ENCODE peak calls at places on chromosomes 7 and 10, in nine cellular contexts. One of them, this sample, is unnamed.
A peak's percentile ranks its signal among the peaks of the same experiment; 100 is the strongest.

GRCh38 chr7:29613100-29613499 is 49.5 kb downstream of the PRR15 start:
- DNase-seq in HL-60: no peak
- DNase-seq in T-helper 1 cell: no peak
- DNase-seq in Kasumi-1: no peak
- DNase-seq in dorsolateral prefrontal cortex: no peak
- DNase-seq in gastrocnemius medialis: no peak
- DNase-seq in stimulated activated CD8-positive, alpha-beta memory T cell treated with anti-CD3 and anti-CD28 coated beads, Interleukin-4, amount 100 ng/mL, for 1 hour: no peak
- DNase-seq in RCC 7860: no peak
- DNase-seq in NCI-H345: no peak
- DNase-seq in this sample: no peak

GRCh38 chr7:105131033-105131656 is 117.1 kb downstream of the KMT2E start:
- DNase-seq in HL-60: no peak
- DNase-seq in T-helper 1 cell: no peak
- DNase-seq in Kasumi-1: peak; percentile 31
- DNase-seq in dorsolateral prefrontal cortex: no peak
- DNase-seq in gastrocnemius medialis: no peak
- DNase-seq in stimulated activated CD8-positive, alpha-beta memory T cell treated with anti-CD3 and anti-CD28 coated beads, Interleukin-4, amount 100 ng/mL, for 1 hour: no peak
- DNase-seq in RCC 7860: no peak
- DNase-seq in NCI-H345: no peak
- DNase-seq in this sample: no peak

GRCh38 chr10:70303731-70304130 is 19.9 kb upstream of the NPFFR1 start:
- DNase-seq in HL-60: no peak
- DNase-seq in T-helper 1 cell: no peak
- DNase-seq in Kasumi-1: no peak
- DNase-seq in dorsolateral prefrontal cortex: no peak
- DNase-seq in gastrocnemius medialis: no peak
- DNase-seq in stimulated activated CD8-positive, alpha-beta memory T cell treated with anti-CD3 and anti-CD28 coated beads, Interleukin-4, amount 100 ng/mL, for 1 hour: no peak
- DNase-seq in RCC 7860: no peak
- DNase-seq in NCI-H345: no peak
- DNase-seq in this sample: no peak

GRCh38 chr10:94858022-94858421 is 80.4 kb upstream of the CYP2C9 start:
- DNase-seq in HL-60: no peak
- DNase-seq in T-helper 1 cell: no peak
- DNase-seq in Kasumi-1: no peak
- DNase-seq in dorsolateral prefrontal cortex: no peak
- DNase-seq in gastrocnemius medialis: no peak
- DNase-seq in stimulated activated CD8-positive, alpha-beta memory T cell treated with anti-CD3 and anti-CD28 coated beads, Interleukin-4, amount 100 ng/mL, for 1 hour: no peak
- DNase-seq in RCC 7860: no peak
- DNase-seq in NCI-H345: no peak
- DNase-seq in this sample: no peak

GRCh38 chr10:5219262-5219661 is 22.6 kb downstream of the AKR1C4 start:
- DNase-seq in HL-60: no peak
- DNase-seq in T-helper 1 cell: no peak
- DNase-seq in Kasumi-1: no peak
- DNase-seq in dorsolateral prefrontal cortex: no peak
- DNase-seq in gastrocnemius medialis: no peak
- DNase-seq in stimulated activated CD8-positive, alpha-beta memory T cell treated with anti-CD3 and anti-CD28 coated beads, Interleukin-4, amount 100 ng/mL, for 1 hour: no peak
- DNase-seq in RCC 7860: no peak
- DNase-seq in NCI-H345: no peak
- DNase-seq in this sample: no peak

GRCh38 chr10:75062191-75062849 is 49.1 kb upstream of the SAMD8 start:
- DNase-seq in HL-60: peak; percentile 81
- DNase-seq in T-helper 1 cell: no peak
- DNase-seq in Kasumi-1: peak; percentile 96
- DNase-seq in dorsolateral prefrontal cortex: no peak
- DNase-seq in gastrocnemius medialis: no peak
- DNase-seq in stimulated activated CD8-positive, alpha-beta memory T cell treated with anti-CD3 and anti-CD28 coated beads, Interleukin-4, amount 100 ng/mL, for 1 hour: no peak
- DNase-seq in RCC 7860: no peak
- DNase-seq in NCI-H345: no peak
- DNase-seq in this sample: no peak

GRCh38 chr7:465710-466400 is 53.8 kb downstream of the PDGFA start:
- DNase-seq in HL-60: no peak
- DNase-seq in T-helper 1 cell: no peak
- DNase-seq in Kasumi-1: no peak
- DNase-seq in dorsolateral prefrontal cortex: peak; percentile 31
- DNase-seq in gastrocnemius medialis: peak; percentile 1
- DNase-seq in stimulated activated CD8-positive, alpha-beta memory T cell treated with anti-CD3 and anti-CD28 coated beads, Interleukin-4, amount 100 ng/mL, for 1 hour: no peak
- DNase-seq in RCC 7860: no peak
- DNase-seq in NCI-H345: no peak
- DNase-seq in this sample: no peak

GRCh38 chr7:27364344-27364758 is 121.7 kb downstream of the EVX1 start:
- DNase-seq in HL-60: no peak
- DNase-seq in T-helper 1 cell: no peak
- DNase-seq in Kasumi-1: no peak
- DNase-seq in dorsolateral prefrontal cortex: peak; percentile 66
- DNase-seq in gastrocnemius medialis: peak; percentile 65
- DNase-seq in stimulated activated CD8-positive, alpha-beta memory T cell treated with anti-CD3 and anti-CD28 coated beads, Interleukin-4, amount 100 ng/mL, for 1 hour: no peak
- DNase-seq in RCC 7860: no peak
- DNase-seq in NCI-H345: no peak
- DNase-seq in this sample: peak; percentile 7

GRCh38 chr7:47677664-47678063 is 95.8 kb upstream of the TNS3 start:
- DNase-seq in HL-60: no peak
- DNase-seq in T-helper 1 cell: no peak
- DNase-seq in Kasumi-1: no peak
- DNase-seq in dorsolateral prefrontal cortex: no peak
- DNase-seq in gastrocnemius medialis: no peak
- DNase-seq in stimulated activated CD8-positive, alpha-beta memory T cell treated with anti-CD3 and anti-CD28 coated beads, Interleukin-4, amount 100 ng/mL, for 1 hour: no peak
- DNase-seq in RCC 7860: no peak
- DNase-seq in NCI-H345: no peak
- DNase-seq in this sample: no peak

GRCh38 chr10:77635402-77636227 is 2.0 kb downstream of the KCNMA1 start:
- DNase-seq in HL-60: no peak
- DNase-seq in T-helper 1 cell: no peak
- DNase-seq in Kasumi-1: no peak
- DNase-seq in dorsolateral prefrontal cortex: no peak
- DNase-seq in gastrocnemius medialis: no peak
- DNase-seq in stimulated activated CD8-positive, alpha-beta memory T cell treated with anti-CD3 and anti-CD28 coated beads, Interleukin-4, amount 100 ng/mL, for 1 hour: no peak
- DNase-seq in RCC 7860: no peak
- DNase-seq in NCI-H345: peak; percentile 20
- DNase-seq in this sample: no peak

GRCh38 chr10:5592070-5592469 is 67.3 kb downstream of the CALML3 start:
- DNase-seq in HL-60: no peak
- DNase-seq in T-helper 1 cell: no peak
- DNase-seq in Kasumi-1: no peak
- DNase-seq in dorsolateral prefrontal cortex: no peak
- DNase-seq in gastrocnemius medialis: no peak
- DNase-seq in stimulated activated CD8-positive, alpha-beta memory T cell treated with anti-CD3 and anti-CD28 coated beads, Interleukin-4, amount 100 ng/mL, for 1 hour: no peak
- DNase-seq in RCC 7860: no peak
- DNase-seq in NCI-H345: no peak
- DNase-seq in this sample: no peak

GRCh38 chr10:102610499-102610898 is 33.8 kb upstream of the TRIM8 start:
- DNase-seq in HL-60: no peak
- DNase-seq in T-helper 1 cell: no peak
- DNase-seq in Kasumi-1: no peak
- DNase-seq in dorsolateral prefrontal cortex: no peak
- DNase-seq in gastrocnemius medialis: no peak
- DNase-seq in stimulated activated CD8-positive, alpha-beta memory T cell treated with anti-CD3 and anti-CD28 coated beads, Interleukin-4, amount 100 ng/mL, for 1 hour: no peak
- DNase-seq in RCC 7860: no peak
- DNase-seq in NCI-H345: no peak
- DNase-seq in this sample: no peak

GRCh38 chr7:99312316-99313203 is 13.1 kb upstream of the ARPC1A start:
- DNase-seq in HL-60: peak; percentile 67
- DNase-seq in T-helper 1 cell: peak; percentile 69
- DNase-seq in Kasumi-1: peak; percentile 60
- DNase-seq in dorsolateral prefrontal cortex: peak; percentile 80
- DNase-seq in gastrocnemius medialis: peak; percentile 50
- DNase-seq in stimulated activated CD8-positive, alpha-beta memory T cell treated with anti-CD3 and anti-CD28 coated beads, Interleukin-4, amount 100 ng/mL, for 1 hour: peak; percentile 47
- DNase-seq in RCC 7860: peak; percentile 41
- DNase-seq in NCI-H345: peak; percentile 65
- DNase-seq in this sample: no peak

GRCh38 chr7:492714-493065 is 27.0 kb downstream of the PDGFA start:
- DNase-seq in HL-60: no peak
- DNase-seq in T-helper 1 cell: no peak
- DNase-seq in Kasumi-1: no peak
- DNase-seq in dorsolateral prefrontal cortex: no peak
- DNase-seq in gastrocnemius medialis: no peak
- DNase-seq in stimulated activated CD8-positive, alpha-beta memory T cell treated with anti-CD3 and anti-CD28 coated beads, Interleukin-4, amount 100 ng/mL, for 1 hour: no peak
- DNase-seq in RCC 7860: no peak
- DNase-seq in NCI-H345: peak; percentile 63
- DNase-seq in this sample: no peak

GRCh38 chr10:62652114-62652513 is 152.4 kb upstream of the ADO start:
- DNase-seq in HL-60: no peak
- DNase-seq in T-helper 1 cell: no peak
- DNase-seq in Kasumi-1: no peak
- DNase-seq in dorsolateral prefrontal cortex: no peak
- DNase-seq in gastrocnemius medialis: no peak
- DNase-seq in stimulated activated CD8-positive, alpha-beta memory T cell treated with anti-CD3 and anti-CD28 coated beads, Interleukin-4, amount 100 ng/mL, for 1 hour: no peak
- DNase-seq in RCC 7860: peak; percentile 69
- DNase-seq in NCI-H345: no peak
- DNase-seq in this sample: no peak

GRCh38 chr7:380226-380550 is 90.2 kb downstream of the FOXL3 start:
- DNase-seq in HL-60: no peak
- DNase-seq in T-helper 1 cell: no peak
- DNase-seq in Kasumi-1: no peak
- DNase-seq in dorsolateral prefrontal cortex: no peak
- DNase-seq in gastrocnemius medialis: no peak
- DNase-seq in stimulated activated CD8-positive, alpha-beta memory T cell treated with anti-CD3 and anti-CD28 coated beads, Interleukin-4, amount 100 ng/mL, for 1 hour: no peak
- DNase-seq in RCC 7860: no peak
- DNase-seq in NCI-H345: no peak
- DNase-seq in this sample: no peak

GRCh38 chr10:26555719-26556368 is 117.7 kb downstream of the APBB1IP start:
- DNase-seq in HL-60: peak; percentile 90
- DNase-seq in T-helper 1 cell: no peak
- DNase-seq in Kasumi-1: peak; percentile 70
- DNase-seq in dorsolateral prefrontal cortex: no peak
- DNase-seq in gastrocnemius medialis: peak; percentile 64
- DNase-seq in stimulated activated CD8-positive, alpha-beta memory T cell treated with anti-CD3 and anti-CD28 coated beads, Interleukin-4, amount 100 ng/mL, for 1 hour: no peak
- DNase-seq in RCC 7860: peak; percentile 44
- DNase-seq in NCI-H345: no peak
- DNase-seq in this sample: no peak

GRCh38 chr7:129431911-129432643 is 2.2 kb upstream of the STRIP2 start:
- DNase-seq in HL-60: no peak
- DNase-seq in T-helper 1 cell: no peak
- DNase-seq in Kasumi-1: no peak
- DNase-seq in dorsolateral prefrontal cortex: no peak
- DNase-seq in gastrocnemius medialis: no peak
- DNase-seq in stimulated activated CD8-positive, alpha-beta memory T cell treated with anti-CD3 and anti-CD28 coated beads, Interleukin-4, amount 100 ng/mL, for 1 hour: no peak
- DNase-seq in RCC 7860: no peak
- DNase-seq in NCI-H345: no peak
- DNase-seq in this sample: no peak

GRCh38 chr7:137882261-137882668 is 35.5 kb upstream of the DGKI start:
- DNase-seq in HL-60: no peak
- DNase-seq in T-helper 1 cell: no peak
- DNase-seq in Kasumi-1: peak; percentile 19
- DNase-seq in dorsolateral prefrontal cortex: no peak
- DNase-seq in gastrocnemius medialis: peak; percentile 68
- DNase-seq in stimulated activated CD8-positive, alpha-beta memory T cell treated with anti-CD3 and anti-CD28 coated beads, Interleukin-4, amount 100 ng/mL, for 1 hour: no peak
- DNase-seq in RCC 7860: peak; percentile 100
- DNase-seq in NCI-H345: no peak
- DNase-seq in this sample: no peak

GRCh38 chr10:23291551-23292334 is 52.9 kb downstream of the C10orf67 start:
- DNase-seq in HL-60: no peak
- DNase-seq in T-helper 1 cell: no peak
- DNase-seq in Kasumi-1: no peak
- DNase-seq in dorsolateral prefrontal cortex: peak; percentile 49
- DNase-seq in gastrocnemius medialis: no peak
- DNase-seq in stimulated activated CD8-positive, alpha-beta memory T cell treated with anti-CD3 and anti-CD28 coated beads, Interleukin-4, amount 100 ng/mL, for 1 hour: no peak
- DNase-seq in RCC 7860: no peak
- DNase-seq in NCI-H345: no peak
- DNase-seq in this sample: no peak

GRCh38 chr7:122686360-122686878 is 12.5 kb downstream of the RNF133 start:
- DNase-seq in HL-60: no peak
- DNase-seq in T-helper 1 cell: no peak
- DNase-seq in Kasumi-1: no peak
- DNase-seq in dorsolateral prefrontal cortex: no peak
- DNase-seq in gastrocnemius medialis: no peak
- DNase-seq in stimulated activated CD8-positive, alpha-beta memory T cell treated with anti-CD3 and anti-CD28 coated beads, Interleukin-4, amount 100 ng/mL, for 1 hour: no peak
- DNase-seq in RCC 7860: no peak
- DNase-seq in NCI-H345: no peak
- DNase-seq in this sample: no peak

GRCh38 chr7:70325509-70326101 is 727.3 kb downstream of the AUTS2 start:
- DNase-seq in HL-60: no peak
- DNase-seq in T-helper 1 cell: no peak
- DNase-seq in Kasumi-1: no peak
- DNase-seq in dorsolateral prefrontal cortex: peak; percentile 37
- DNase-seq in gastrocnemius medialis: no peak
- DNase-seq in stimulated activated CD8-positive, alpha-beta memory T cell treated with anti-CD3 and anti-CD28 coated beads, Interleukin-4, amount 100 ng/mL, for 1 hour: no peak
- DNase-seq in RCC 7860: no peak
- DNase-seq in NCI-H345: no peak
- DNase-seq in this sample: no peak

GRCh38 chr7:148045521-148045920 is 545.0 kb upstream of the C7orf33 start:
- DNase-seq in HL-60: no peak
- DNase-seq in T-helper 1 cell: no peak
- DNase-seq in Kasumi-1: no peak
- DNase-seq in dorsolateral prefrontal cortex: no peak
- DNase-seq in gastrocnemius medialis: no peak
- DNase-seq in stimulated activated CD8-positive, alpha-beta memory T cell treated with anti-CD3 and anti-CD28 coated beads, Interleukin-4, amount 100 ng/mL, for 1 hour: no peak
- DNase-seq in RCC 7860: no peak
- DNase-seq in NCI-H345: peak; percentile 96
- DNase-seq in this sample: no peak

GRCh38 chr10:119313645-119314044 is 106.3 kb downstream of the GRK5 start:
- DNase-seq in HL-60: peak; percentile 77
- DNase-seq in T-helper 1 cell: peak; percentile 20
- DNase-seq in Kasumi-1: no peak
- DNase-seq in dorsolateral prefrontal cortex: no peak
- DNase-seq in gastrocnemius medialis: no peak
- DNase-seq in stimulated activated CD8-positive, alpha-beta memory T cell treated with anti-CD3 and anti-CD28 coated beads, Interleukin-4, amount 100 ng/mL, for 1 hour: no peak
- DNase-seq in RCC 7860: peak; percentile 68
- DNase-seq in NCI-H345: no peak
- DNase-seq in this sample: no peak

GRCh38 chr10:97543025-97543546 is 29.5 kb upstream of the ANKRD2 start:
- DNase-seq in HL-60: peak; percentile 75
- DNase-seq in T-helper 1 cell: no peak
- DNase-seq in Kasumi-1: peak; percentile 93
- DNase-seq in dorsolateral prefrontal cortex: peak; percentile 88
- DNase-seq in gastrocnemius medialis: peak; percentile 81
- DNase-seq in stimulated activated CD8-positive, alpha-beta memory T cell treated with anti-CD3 and anti-CD28 coated beads, Interleukin-4, amount 100 ng/mL, for 1 hour: no peak
- DNase-seq in RCC 7860: peak; percentile 91
- DNase-seq in NCI-H345: no peak
- DNase-seq in this sample: peak; percentile 77

GRCh38 chr7:26200113-26200443 is 468 bp downstream of the HNRNPA2B1 start:
- DNase-seq in HL-60: peak; percentile 57
- DNase-seq in T-helper 1 cell: peak; percentile 81
- DNase-seq in Kasumi-1: peak; percentile 80
- DNase-seq in dorsolateral prefrontal cortex: peak; percentile 63
- DNase-seq in gastrocnemius medialis: peak; percentile 63
- DNase-seq in stimulated activated CD8-positive, alpha-beta memory T cell treated with anti-CD3 and anti-CD28 coated beads, Interleukin-4, amount 100 ng/mL, for 1 hour: peak; percentile 52
- DNase-seq in RCC 7860: peak; percentile 31
- DNase-seq in NCI-H345: peak; percentile 64
- DNase-seq in this sample: no peak

GRCh38 chr10:124152139-124152780 is 58.9 kb upstream of the CHST15 start:
- DNase-seq in HL-60: no peak
- DNase-seq in T-helper 1 cell: no peak
- DNase-seq in Kasumi-1: no peak
- DNase-seq in dorsolateral prefrontal cortex: no peak
- DNase-seq in gastrocnemius medialis: peak; percentile 77
- DNase-seq in stimulated activated CD8-positive, alpha-beta memory T cell treated with anti-CD3 and anti-CD28 coated beads, Interleukin-4, amount 100 ng/mL, for 1 hour: no peak
- DNase-seq in RCC 7860: peak; percentile 89
- DNase-seq in NCI-H345: peak; percentile 39
- DNase-seq in this sample: no peak

GRCh38 chr7:42237162-42237821 is at the start of gene GLI3:
- DNase-seq in HL-60: peak; percentile 2
- DNase-seq in T-helper 1 cell: no peak
- DNase-seq in Kasumi-1: peak; percentile 84
- DNase-seq in dorsolateral prefrontal cortex: peak; percentile 48
- DNase-seq in gastrocnemius medialis: peak; percentile 74
- DNase-seq in stimulated activated CD8-positive, alpha-beta memory T cell treated with anti-CD3 and anti-CD28 coated beads, Interleukin-4, amount 100 ng/mL, for 1 hour: no peak
- DNase-seq in RCC 7860: peak; percentile 56
- DNase-seq in NCI-H345: peak; percentile 15
- DNase-seq in this sample: peak; percentile 92

GRCh38 chr10:87868277-87868676 is 4.9 kb downstream of the PTEN start:
- DNase-seq in HL-60: no peak
- DNase-seq in T-helper 1 cell: no peak
- DNase-seq in Kasumi-1: peak; percentile 81
- DNase-seq in dorsolateral prefrontal cortex: no peak
- DNase-seq in gastrocnemius medialis: no peak
- DNase-seq in stimulated activated CD8-positive, alpha-beta memory T cell treated with anti-CD3 and anti-CD28 coated beads, Interleukin-4, amount 100 ng/mL, for 1 hour: no peak
- DNase-seq in RCC 7860: no peak
- DNase-seq in NCI-H345: no peak
- DNase-seq in this sample: no peak

GRCh38 chr10:35462491-35462934 is 126.2 kb downstream of the CCNY start:
- DNase-seq in HL-60: no peak
- DNase-seq in T-helper 1 cell: no peak
- DNase-seq in Kasumi-1: peak; percentile 10
- DNase-seq in dorsolateral prefrontal cortex: peak; percentile 56
- DNase-seq in gastrocnemius medialis: no peak
- DNase-seq in stimulated activated CD8-positive, alpha-beta memory T cell treated with anti-CD3 and anti-CD28 coated beads, Interleukin-4, amount 100 ng/mL, for 1 hour: no peak
- DNase-seq in RCC 7860: no peak
- DNase-seq in NCI-H345: peak; percentile 49
- DNase-seq in this sample: no peak

GRCh38 chr7:41579961-41580935 is 122.6 kb downstream of the INHBA start:
- DNase-seq in HL-60: no peak
- DNase-seq in T-helper 1 cell: no peak
- DNase-seq in Kasumi-1: no peak
- DNase-seq in dorsolateral prefrontal cortex: no peak
- DNase-seq in gastrocnemius medialis: no peak
- DNase-seq in stimulated activated CD8-positive, alpha-beta memory T cell treated with anti-CD3 and anti-CD28 coated beads, Interleukin-4, amount 100 ng/mL, for 1 hour: no peak
- DNase-seq in RCC 7860: peak; percentile 99
- DNase-seq in NCI-H345: no peak
- DNase-seq in this sample: no peak